ENCODE peak calls at places on chromosomes 4 and X, in six cellular contexts. One of them, this sample, is unnamed.

GRCh38 chr4:94486372-94486801 is 34.6 kb downstream of the PDLIM5 start:
- DNase-seq in H54: no peak
- DNase-seq in Peyer's patch: no peak
- DNase-seq in K562: no peak
- DNase-seq in heart left ventricle: no peak
- DNase-seq in uterus: no peak
- DNase-seq in this sample: no peak

GRCh38 chr4:99946346-99947189 is at the start of gene DNAJB14:
- DNase-seq in H54: no peak
- DNase-seq in Peyer's patch: peak; percentile 89
- DNase-seq in K562: peak; percentile 84
- DNase-seq in heart left ventricle: peak; percentile 87
- DNase-seq in uterus: peak; percentile 59
- DNase-seq in this sample: peak; percentile 88

GRCh38 chr4:130568746-130569145 is 1472.8 kb downstream of the C4orf33 start:
- DNase-seq in H54: no peak
- DNase-seq in Peyer's patch: no peak
- DNase-seq in K562: no peak
- DNase-seq in heart left ventricle: no peak
- DNase-seq in uterus: no peak
- DNase-seq in this sample: no peak

GRCh38 chr4:85964298-85964697 is 395.6 kb downstream of the MAPK10 start:
- DNase-seq in H54: no peak
- DNase-seq in Peyer's patch: no peak
- DNase-seq in K562: no peak
- DNase-seq in heart left ventricle: no peak
- DNase-seq in uterus: no peak
- DNase-seq in this sample: no peak

GRCh38 chr4:165288226-165288625 is 39.2 kb upstream of the MSMO1 start:
- DNase-seq in H54: no peak
- DNase-seq in Peyer's patch: no peak
- DNase-seq in K562: no peak
- DNase-seq in heart left ventricle: no peak
- DNase-seq in uterus: no peak
- DNase-seq in this sample: no peak

GRCh38 chrX:2629316-2630168 is 61.6 kb upstream of the CD99 start:
- DNase-seq in H54: no peak
- DNase-seq in Peyer's patch: no peak
- DNase-seq in K562: peak; percentile 51
- DNase-seq in heart left ventricle: no peak
- DNase-seq in uterus: no peak
- DNase-seq in this sample: no peak

GRCh38 chr4:2186133-2186864 is 55.6 kb downstream of the HAUS3 start:
- DNase-seq in H54: no peak
- DNase-seq in Peyer's patch: no peak
- DNase-seq in K562: peak; percentile 36
- DNase-seq in heart left ventricle: no peak
- DNase-seq in uterus: no peak
- DNase-seq in this sample: peak; percentile 37

GRCh38 chrX:102957751-102958150 is 20.7 kb downstream of the RAB40AL start:
- DNase-seq in H54: no peak
- DNase-seq in Peyer's patch: no peak
- DNase-seq in K562: no peak
- DNase-seq in heart left ventricle: no peak
- DNase-seq in uterus: no peak
- DNase-seq in this sample: no peak

GRCh38 chr4:4472344-4472958 is 69.4 kb downstream of the STX18 start:
- DNase-seq in H54: no peak
- DNase-seq in Peyer's patch: no peak
- DNase-seq in K562: no peak
- DNase-seq in heart left ventricle: no peak
- DNase-seq in uterus: no peak
- DNase-seq in this sample: no peak
- TF ChIP-seq POLR2A in H54: no peak
- TF ChIP-seq POLR2A in Peyer's patch: no peak
- TF ChIP-seq POLR2A in K562: no peak
- TF ChIP-seq POLR2A in heart left ventricle: no peak
- TF ChIP-seq POLR2A in uterus: no peak
- TF ChIP-seq POLR2A in this sample: no peak

GRCh38 chr4:23900636-23901035 is 10.8 kb upstream of the PPARGC1A start:
- DNase-seq in H54: no peak
- DNase-seq in Peyer's patch: no peak
- DNase-seq in K562: no peak
- DNase-seq in heart left ventricle: no peak
- DNase-seq in uterus: no peak
- DNase-seq in this sample: no peak

GRCh38 chr4:23906839-23907238 is 17.0 kb upstream of the PPARGC1A start:
- DNase-seq in H54: no peak
- DNase-seq in Peyer's patch: no peak
- DNase-seq in K562: no peak
- DNase-seq in heart left ventricle: no peak
- DNase-seq in uterus: no peak
- DNase-seq in this sample: no peak

GRCh38 chr4:23902203-23902602 is 12.4 kb upstream of the PPARGC1A start:
- DNase-seq in H54: no peak
- DNase-seq in Peyer's patch: no peak
- DNase-seq in K562: no peak
- DNase-seq in heart left ventricle: no peak
- DNase-seq in uterus: no peak
- DNase-seq in this sample: no peak

GRCh38 chr4:23904639-23905061 is 14.8 kb upstream of the PPARGC1A start:
- DNase-seq in H54: no peak
- DNase-seq in Peyer's patch: no peak
- DNase-seq in K562: no peak
- DNase-seq in heart left ventricle: no peak
- DNase-seq in uterus: no peak
- DNase-seq in this sample: no peak

DNA sequence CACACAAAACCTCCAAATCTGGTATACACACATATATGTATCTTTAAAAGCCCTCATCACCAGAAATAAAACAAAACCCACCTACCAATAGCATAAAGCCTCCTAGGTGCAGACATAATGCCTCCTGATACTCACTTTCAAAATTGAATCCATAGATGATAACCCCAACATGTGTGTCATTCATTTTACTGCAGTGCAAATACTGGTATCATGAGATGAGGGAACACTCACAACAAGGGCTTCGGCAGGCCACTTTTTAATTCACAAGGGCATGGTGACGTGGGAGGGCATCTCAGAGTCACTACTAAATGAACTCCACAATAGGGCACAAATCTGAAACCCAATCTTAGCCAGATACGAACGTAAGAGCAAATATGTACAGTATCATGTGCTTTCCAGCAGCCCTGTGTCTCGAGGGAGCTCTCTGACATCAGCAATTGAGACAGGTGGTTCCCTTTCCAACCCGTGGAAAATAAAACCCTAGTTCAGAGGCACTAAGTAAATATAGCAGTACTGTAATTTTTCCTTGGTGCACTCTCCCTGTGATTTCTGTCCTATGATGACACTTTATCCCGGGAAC is 14.1 kb upstream of the PPARGC1A start:
- DNase-seq in H54: no peak
- DNase-seq in Peyer's patch: no peak
- DNase-seq in K562: no peak
- DNase-seq in heart left ventricle: peak; percentile 21
- DNase-seq in uterus: no peak
- DNase-seq in this sample: no peak
- TF ChIP-seq POLR2A in H54: no peak
- TF ChIP-seq POLR2A in Peyer's patch: no peak
- TF ChIP-seq POLR2A in K562: no peak
- TF ChIP-seq POLR2A in heart left ventricle: no peak
- TF ChIP-seq POLR2A in uterus: no peak
- TF ChIP-seq POLR2A in this sample: no peak

GRCh38 chr4:112636688-112637551 is at the start of the genes LARP7 and ZGRF1:
- DNase-seq in H54: peak; percentile 57
- DNase-seq in Peyer's patch: peak; percentile 98
- DNase-seq in K562: peak; percentile 98
- DNase-seq in heart left ventricle: peak; percentile 99
- DNase-seq in uterus: peak; percentile 99
- DNase-seq in this sample: peak; percentile 99
- TF ChIP-seq POLR2A in H54: no peak
- TF ChIP-seq POLR2A in Peyer's patch: peak; percentile 13
- TF ChIP-seq POLR2A in K562: peak; percentile 82
- TF ChIP-seq POLR2A in heart left ventricle: no peak
- TF ChIP-seq POLR2A in uterus: peak; percentile 43
- TF ChIP-seq POLR2A in this sample: no peak

GRCh38 chr4:98260579-98261290 is 449 bp upstream of the RAP1GDS1 start:
- DNase-seq in H54: peak; percentile 84
- DNase-seq in Peyer's patch: peak; percentile 98
- DNase-seq in K562: peak; percentile 96
- DNase-seq in heart left ventricle: peak; percentile 96
- DNase-seq in uterus: peak; percentile 95
- DNase-seq in this sample: peak; percentile 98
- TF ChIP-seq POLR2A in H54: peak; percentile 92
- TF ChIP-seq POLR2A in Peyer's patch: peak; percentile 91
- TF ChIP-seq POLR2A in K562: peak; percentile 94
- TF ChIP-seq POLR2A in heart left ventricle: peak; percentile 89
- TF ChIP-seq POLR2A in uterus: peak; percentile 91
- TF ChIP-seq POLR2A in this sample: peak; percentile 97

GRCh38 chr4:337932-338758 is 531 bp downstream of the ZNF141 start:
- DNase-seq in H54: no peak
- DNase-seq in Peyer's patch: no peak
- DNase-seq in K562: no peak
- DNase-seq in heart left ventricle: no peak
- DNase-seq in uterus: peak; percentile 29
- DNase-seq in this sample: peak; percentile 65
- TF ChIP-seq POLR2A in H54: no peak
- TF ChIP-seq POLR2A in Peyer's patch: no peak
- TF ChIP-seq POLR2A in K562: no peak
- TF ChIP-seq POLR2A in heart left ventricle: no peak
- TF ChIP-seq POLR2A in uterus: no peak
- TF ChIP-seq POLR2A in this sample: peak; percentile 9

This sample was measured in right lobe of liver.